ENCODE peak calls at places on chromosome 20, in six cellular contexts. W, I, N, A, U and M are unnamed samples. For H3K4me1, the result is how much of the 10 kb centered on the place peaks cover.

GRCh38 chr20:35588397-35588796 is 27.2 kb upstream of the SPAG4 start:
- DNase-seq in W (no peak), I (no peak), N (no peak), A (no peak), U (peak), M (no peak)

GRCh38 chr20:35592339-35592960 is 23.2 kb upstream of the SPAG4 start:
- DNase-seq in W (no peak), I (peak), N (no peak), A (no peak), U (no peak), M (no peak)

GRCh38 chr20:48850257-48850656 is 22.5 kb upstream of the PREX1 start:
- DNase-seq in W (no peak), I (no peak), N (no peak), A (no peak), U (no peak), M (no peak)

GRCh38 chr20:20248620-20249200 is 119.2 kb upstream of the INSM1 start:
- DNase-seq in W (no peak), I (no peak), N (no peak), A (no peak), U (peak), M (no peak)

GRCh38 chr20:51008718-51009117 is 14.2 kb downstream of the KCNG1 start:
- DNase-seq in W (no peak), I (no peak), N (no peak), A (no peak), U (no peak), M (no peak)

GRCh38 chr20:33310327-33310899 is 27.4 kb downstream of the BPIFB1 start:
- DNase-seq in W (no peak), I (no peak), N (no peak), A (no peak), U (no peak), M (no peak)

GRCh38 chr20:32631916-32632460 is 41.8 kb downstream of the C20orf203 start:
- DNase-seq in W (no peak), I (no peak), N (no peak), A (no peak), U (no peak), M (no peak)

GRCh38 chr20:37285664-37286374 is 3.6 kb upstream of the MANBAL start:
- DNase-seq in W (no peak), I (no peak), N (no peak), A (no peak), U (peak), M (no peak)

GRCh38 chr20:41436679-41437078 is 70.1 kb upstream of the EMILIN3 start:
- DNase-seq in W (peak), I (no peak), N (no peak), A (peak), U (no peak), M (no peak)

GRCh38 chr20:38985603-38986170 is 23.5 kb downstream of the DHX35 start:
- DNase-seq in W (peak), I (no peak), N (no peak), A (peak), U (peak), M (no peak)

GRCh38 chr20:22446613-22447447 is 137.5 kb downstream of the FOXA2 start:
- DNase-seq in W (no peak), I (no peak), N (no peak), A (no peak), U (no peak), M (no peak)

GRCh38 chr20:48754269-48754668 is 73.5 kb downstream of the PREX1 start:
- DNase-seq in W (no peak), I (no peak), N (no peak), A (no peak), U (no peak), M (no peak)

GRCh38 chr20:41526327-41526726 is 91.8 kb downstream of the CHD6 start:
- DNase-seq in W (no peak), I (no peak), N (no peak), A (no peak), U (no peak), M (no peak)

GRCh38 chr20:35232575-35232974 is 6.1 kb downstream of the MMP24 start:
- DNase-seq in W (peak), I (no peak), N (no peak), A (peak), U (no peak), M (no peak)

GRCh38 chr20:48787861-48788375 is 39.9 kb downstream of the PREX1 start:
- DNase-seq in W (peak), I (no peak), N (no peak), A (peak), U (peak), M (no peak)

GRCh38 chr20:588476-588875 is 21.6 kb downstream of the TCF15 start:
- DNase-seq in W (no peak), I (no peak), N (no peak), A (no peak), U (no peak), M (no peak)

GRCh38 chr20:2757969-2758368 is 42.5 kb downstream of the CPXM1 start:
- DNase-seq in W (no peak), I (no peak), N (no peak), A (no peak), U (no peak), M (no peak)

GRCh38 chr20:40652426-40652825 is 36.6 kb downstream of the MAFB start:
- DNase-seq in W (no peak), I (no peak), N (no peak), A (no peak), U (no peak), M (no peak)

GRCh38 chr20:32522525-32522774 is 62.7 kb downstream of the NOL4L start:
- DNase-seq in W (no peak), I (no peak), N (no peak), A (no peak), U (no peak), M (no peak)

GRCh38 chr20:33673411-33674293 is 576 bp downstream of the NECAB3 start:
- DNase-seq in W (peak), I (no peak), N (no peak), A (peak), U (no peak), M (no peak)

GRCh38 chr20:59004763-59005522 is 2.1 kb downstream of the CTSZ start:
- DNase-seq in W (no peak), I (no peak), N (no peak), A (no peak), U (no peak), M (no peak)

GRCh38 chr20:45011108-45011526 is 44.8 kb downstream of the STK4 start:
- DNase-seq in W (peak), I (peak), N (no peak), A (peak), U (peak), M (peak)

GRCh38 chr20:63498950-63499332 is at the start of gene EEF1A2:
- DNase-seq in W (no peak), I (peak), N (no peak), A (no peak), U (peak), M (no peak)

GRCh38 chr20:1800777-1801176 is 94.4 kb upstream of the SIRPA start:
- DNase-seq in W (peak), I (no peak), N (no peak), A (peak), U (no peak), M (no peak)

GRCh38 chr20:21557246-21557982 is 43.5 kb upstream of the NKX2-2 start:
- DNase-seq in W (no peak), I (no peak), N (no peak), A (no peak), U (no peak), M (no peak)

GRCh38 chr20:1665345-1665744 is 7.8 kb upstream of the SIRPG start:
- DNase-seq in W (no peak), I (no peak), N (no peak), A (no peak), U (no peak), M (no peak)

GRCh38 chr20:34312544-34313217 is 9.5 kb upstream of the AHCY start:
- DNase-seq in W (peak), I (peak), N (peak), A (peak), U (peak), M (peak)

GRCh38 chr20:63356511-63356910 is 4.6 kb downstream of the CHRNA4 start:
- DNase-seq in W (no peak), I (no peak), N (no peak), A (no peak), U (no peak), M (no peak)

GRCh38 chr20:3092611-3093379 is 8.3 kb upstream of the AVP start:
- DNase-seq in W (no peak), I (peak), N (no peak), A (no peak), U (no peak), M (no peak)

GRCh38 chr20:47353697-47354387 is 2.7 kb downstream of the ZMYND8 start:
- DNase-seq in W (no peak), I (no peak), N (no peak), A (peak), U (no peak), M (no peak)

GRCh38 chr20:63766695-63767426 is 27.3 kb downstream of the SLC2A4RG start:
- DNase-seq in W (no peak), I (peak), N (no peak), A (no peak), U (no peak), M (no peak)

GRCh38 chr20:47160240-47160639 is 196.3 kb downstream of the ZMYND8 start:
- DNase-seq in W (no peak), I (no peak), N (no peak), A (no peak), U (no peak), M (no peak)

GRCh38 chr20:17952692-17953684 is 15.6 kb downstream of the SNX5 start:
- DNase-seq in W (no peak), I (no peak), N (no peak), A (no peak), U (no peak), M (no peak)

GRCh38 chr20:17956099-17956685 is 12.4 kb downstream of the SNX5 start:
- DNase-seq in W (no peak), I (no peak), N (no peak), A (no peak), U (no peak), M (no peak)

GRCh38 chr20:17957505-17958325 is 10.9 kb downstream of the SNX5 start:
- DNase-seq in W (peak), I (no peak), N (no peak), A (peak), U (peak), M (no peak)

GRCh38 chr20:17953935-17954334 is 14.7 kb downstream of the SNX5 start:
- DNase-seq in W (no peak), I (no peak), N (no peak), A (no peak), U (no peak), M (no peak)

DNA sequence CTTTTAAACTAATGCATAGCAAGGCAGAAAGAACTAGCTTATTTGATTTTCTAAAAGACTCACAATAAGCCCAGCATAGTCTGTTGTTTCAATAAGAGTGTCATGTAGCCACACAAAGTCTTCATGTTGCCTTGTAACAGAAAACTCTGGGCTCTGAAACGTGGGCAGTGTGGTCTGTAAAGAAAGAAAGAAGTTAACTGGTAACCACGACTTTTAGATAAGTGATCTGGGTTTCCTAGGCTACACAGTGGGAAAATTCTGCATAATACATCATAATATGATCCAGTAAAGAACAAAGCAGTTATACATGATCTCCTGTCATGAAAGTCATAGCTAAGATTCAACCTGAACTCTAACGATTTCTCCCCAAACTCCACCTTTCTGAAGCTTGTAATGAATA is 13.3 kb downstream of the SNX5 start:
- DNase-seq in W (no peak), I (no peak), N (no peak), A (no peak), U (no peak), M (no peak)
- H4K91ac ChIP-seq in W (no peak), I (no peak), N (no peak), A (no peak), U (no peak), M (no peak)

GRCh38 chr20:53734006-53734688 is 140.5 kb upstream of the ZNF217 start:
- DNase-seq in W (no peak), I (no peak), N (no peak), A (no peak), U (no peak), M (no peak)
- H3K4me1 ChIP-seq in W (under half), I (under half), N (under half), A (under half), U (under half), M (under half)

DNA sequence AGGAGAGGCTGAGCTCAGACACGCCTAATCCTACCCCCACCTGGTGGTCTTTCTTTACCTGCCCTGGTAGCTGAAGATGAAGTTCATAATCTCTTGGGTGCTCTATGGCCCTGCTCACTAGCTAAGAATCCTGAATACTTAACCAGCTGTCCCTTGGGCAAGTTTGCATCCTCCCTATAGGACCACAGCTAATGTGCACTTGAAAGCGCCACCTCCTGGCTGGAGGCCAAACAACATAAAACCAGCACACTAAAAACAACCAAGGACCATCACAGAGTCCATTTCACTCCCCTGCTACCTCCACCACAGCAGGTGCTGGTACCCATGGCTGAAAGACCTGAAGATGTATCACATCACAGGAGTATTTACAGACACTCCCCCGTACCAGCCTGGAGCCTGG is 155.5 kb upstream of the SLC24A3 start:
- DNase-seq in W (no peak), I (no peak), N (no peak), A (no peak), U (no peak), M (no peak)
- H4K91ac ChIP-seq in W (no peak), I (no peak), N (no peak), A (no peak), U (no peak), M (no peak)

GRCh38 chr20:57479196-57479595 is 45.7 kb downstream of the CTCFL start:
- DNase-seq in W (no peak), I (no peak), N (no peak), A (no peak), U (no peak), M (no peak)
- H3K4me1 ChIP-seq in W (under half), I (under half), N (under half), A (under half), U (under half), M (under half)

GRCh38 chr20:24703284-24703610 is 233.8 kb downstream of the SYNDIG1 start:
- DNase-seq in W (no peak), I (peak), N (no peak), A (no peak), U (no peak), M (no peak)
- H4K91ac ChIP-seq in W (no peak), I (no peak), N (no peak), A (no peak), U (no peak), M (no peak)